ENCODE peak calls at places on chromosomes 11 and 22, in ten cellular contexts. One of them, this sample, is unnamed.

GRCh38 chr22:27110985-27111451 is 453.6 kb downstream of the MIAT start:
- DNase-seq in lower leg skin: no peak
- DNase-seq in Calu3: peak
- DNase-seq in nephron progenitor cell: no peak
- DNase-seq in AG10803: peak
- DNase-seq in uterus: no peak
- DNase-seq in testis: no peak
- DNase-seq in RWPE1: no peak
- DNase-seq in fibroblast of pulmonary artery: peak
- DNase-seq in CD8-positive, alpha-beta T cell: no peak
- DNase-seq in this sample: no peak

GRCh38 chr11:20161230-20161918 is 1.1 kb upstream of the DBX1 start:
- DNase-seq in lower leg skin: no peak
- DNase-seq in Calu3: no peak
- DNase-seq in nephron progenitor cell: peak
- DNase-seq in AG10803: no peak
- DNase-seq in uterus: no peak
- DNase-seq in testis: no peak
- DNase-seq in RWPE1: no peak
- DNase-seq in fibroblast of pulmonary artery: no peak
- DNase-seq in CD8-positive, alpha-beta T cell: no peak
- DNase-seq in this sample: no peak

GRCh38 chr11:103091024-103091423 is 936 bp downstream of the DCUN1D5 start:
- DNase-seq in lower leg skin: no peak
- DNase-seq in Calu3: no peak
- DNase-seq in nephron progenitor cell: no peak
- DNase-seq in AG10803: no peak
- DNase-seq in uterus: no peak
- DNase-seq in testis: no peak
- DNase-seq in RWPE1: peak
- DNase-seq in fibroblast of pulmonary artery: peak
- DNase-seq in CD8-positive, alpha-beta T cell: no peak
- DNase-seq in this sample: no peak

GRCh38 chr11:27719575-27719925 is 19.3 kb upstream of the BDNF start:
- DNase-seq in lower leg skin: no peak
- DNase-seq in Calu3: no peak
- DNase-seq in nephron progenitor cell: no peak
- DNase-seq in AG10803: no peak
- DNase-seq in uterus: no peak
- DNase-seq in testis: no peak
- DNase-seq in RWPE1: no peak
- DNase-seq in fibroblast of pulmonary artery: no peak
- DNase-seq in CD8-positive, alpha-beta T cell: no peak
- DNase-seq in this sample: no peak

GRCh38 chr11:63494936-63495335 is 4.0 kb upstream of the PLAAT5 start:
- DNase-seq in lower leg skin: no peak
- DNase-seq in Calu3: no peak
- DNase-seq in nephron progenitor cell: no peak
- DNase-seq in AG10803: no peak
- DNase-seq in uterus: no peak
- DNase-seq in testis: no peak
- DNase-seq in RWPE1: no peak
- DNase-seq in fibroblast of pulmonary artery: no peak
- DNase-seq in CD8-positive, alpha-beta T cell: no peak
- DNase-seq in this sample: no peak

GRCh38 chr11:83655996-83656395 is 369.8 kb upstream of the CCDC90B start:
- DNase-seq in lower leg skin: no peak
- DNase-seq in Calu3: no peak
- DNase-seq in nephron progenitor cell: no peak
- DNase-seq in AG10803: no peak
- DNase-seq in uterus: no peak
- DNase-seq in testis: no peak
- DNase-seq in RWPE1: no peak
- DNase-seq in fibroblast of pulmonary artery: no peak
- DNase-seq in CD8-positive, alpha-beta T cell: no peak
- DNase-seq in this sample: no peak

GRCh38 chr11:120793150-120793549 is 230.8 kb upstream of the TBCEL start:
- DNase-seq in lower leg skin: no peak
- DNase-seq in Calu3: no peak
- DNase-seq in nephron progenitor cell: no peak
- DNase-seq in AG10803: no peak
- DNase-seq in uterus: no peak
- DNase-seq in testis: no peak
- DNase-seq in RWPE1: no peak
- DNase-seq in fibroblast of pulmonary artery: no peak
- DNase-seq in CD8-positive, alpha-beta T cell: no peak
- DNase-seq in this sample: no peak

GRCh38 chr11:27864046-27865025 is 164.1 kb upstream of the BDNF start:
- DNase-seq in lower leg skin: no peak
- DNase-seq in Calu3: no peak
- DNase-seq in nephron progenitor cell: peak
- DNase-seq in AG10803: peak
- DNase-seq in uterus: no peak
- DNase-seq in testis: no peak
- DNase-seq in RWPE1: no peak
- DNase-seq in fibroblast of pulmonary artery: no peak
- DNase-seq in CD8-positive, alpha-beta T cell: no peak
- DNase-seq in this sample: no peak

GRCh38 chr11:45455536-45455935 is 169.4 kb upstream of the SYT13 start:
- DNase-seq in lower leg skin: no peak
- DNase-seq in Calu3: no peak
- DNase-seq in nephron progenitor cell: no peak
- DNase-seq in AG10803: peak
- DNase-seq in uterus: no peak
- DNase-seq in testis: no peak
- DNase-seq in RWPE1: no peak
- DNase-seq in fibroblast of pulmonary artery: peak
- DNase-seq in CD8-positive, alpha-beta T cell: no peak
- DNase-seq in this sample: no peak

GRCh38 chr11:2417856-2418705 is 17.5 kb downstream of the TSSC4 start:
- DNase-seq in lower leg skin: no peak
- DNase-seq in Calu3: no peak
- DNase-seq in nephron progenitor cell: no peak
- DNase-seq in AG10803: no peak
- DNase-seq in uterus: no peak
- DNase-seq in testis: no peak
- DNase-seq in RWPE1: no peak
- DNase-seq in fibroblast of pulmonary artery: no peak
- DNase-seq in CD8-positive, alpha-beta T cell: no peak
- DNase-seq in this sample: no peak
- TF ChIP-seq CTCF in lower leg skin: no peak
- TF ChIP-seq CTCF in Calu3: no peak
- TF ChIP-seq CTCF in nephron progenitor cell: no peak
- TF ChIP-seq CTCF in AG10803: no peak
- TF ChIP-seq CTCF in uterus: no peak
- TF ChIP-seq CTCF in testis: no peak
- TF ChIP-seq CTCF in RWPE1: no peak
- TF ChIP-seq CTCF in fibroblast of pulmonary artery: no peak
- TF ChIP-seq CTCF in CD8-positive, alpha-beta T cell: no peak
- TF ChIP-seq CTCF in this sample: no peak

DNA sequence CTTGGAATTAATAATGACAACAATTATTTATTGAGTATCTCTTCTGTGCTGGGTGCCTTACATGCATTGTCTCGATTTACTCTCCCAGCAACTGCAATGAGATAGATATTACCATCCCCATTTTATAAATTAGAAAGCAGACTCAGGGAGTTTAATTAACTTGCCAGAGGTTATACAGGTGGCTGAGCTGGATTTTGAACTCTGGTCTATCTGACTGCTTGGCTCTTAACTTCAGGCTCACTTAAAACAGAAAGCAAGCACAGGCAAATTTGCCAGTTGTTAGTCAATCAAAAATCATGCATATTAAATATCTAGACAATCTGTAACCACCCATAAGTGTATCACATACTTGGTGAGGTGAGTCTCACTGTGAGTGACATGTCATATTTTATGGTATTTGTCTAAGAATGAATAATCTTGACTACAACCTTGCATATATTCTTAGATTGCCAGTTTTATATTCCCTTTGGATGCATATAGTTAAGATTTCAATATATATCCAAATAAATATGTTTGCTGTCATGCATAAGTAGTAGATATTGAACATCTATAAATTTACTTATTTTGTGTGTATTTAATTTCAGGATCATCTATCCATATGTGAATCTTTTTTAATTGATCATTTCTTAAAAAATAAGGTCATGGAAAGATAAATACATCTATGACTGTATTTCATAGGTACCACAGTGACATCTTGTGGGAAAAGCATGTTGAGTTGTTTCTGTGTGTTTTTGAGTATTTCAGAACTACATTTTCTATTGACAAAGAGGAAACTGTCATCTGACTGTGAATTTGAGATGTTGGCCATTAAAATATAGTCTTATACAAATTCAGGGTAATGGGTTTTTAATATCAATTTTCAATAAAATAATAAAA is 112.0 kb upstream of the ARHGAP42 start:
- DNase-seq in lower leg skin: no peak
- DNase-seq in Calu3: no peak
- DNase-seq in nephron progenitor cell: no peak
- DNase-seq in AG10803: peak
- DNase-seq in uterus: no peak
- DNase-seq in testis: no peak
- DNase-seq in RWPE1: no peak
- DNase-seq in fibroblast of pulmonary artery: peak
- DNase-seq in CD8-positive, alpha-beta T cell: no peak
- DNase-seq in this sample: no peak
- TF ChIP-seq CTCF in lower leg skin: no peak
- TF ChIP-seq CTCF in Calu3: peak
- TF ChIP-seq CTCF in nephron progenitor cell: peak
- TF ChIP-seq CTCF in AG10803: peak
- TF ChIP-seq CTCF in uterus: peak
- TF ChIP-seq CTCF in testis: no peak
- TF ChIP-seq CTCF in RWPE1: peak
- TF ChIP-seq CTCF in fibroblast of pulmonary artery: peak
- TF ChIP-seq CTCF in CD8-positive, alpha-beta T cell: no peak
- TF ChIP-seq CTCF in this sample: peak

GRCh38 chr11:115623021-115623451 is 118.8 kb upstream of the CADM1 start:
- DNase-seq in lower leg skin: peak
- DNase-seq in Calu3: no peak
- DNase-seq in nephron progenitor cell: no peak
- DNase-seq in AG10803: peak
- DNase-seq in uterus: peak
- DNase-seq in testis: peak
- DNase-seq in RWPE1: peak
- DNase-seq in fibroblast of pulmonary artery: peak
- DNase-seq in CD8-positive, alpha-beta T cell: no peak
- DNase-seq in this sample: peak

GRCh38 chr11:115627071-115627470 is 122.9 kb upstream of the CADM1 start:
- DNase-seq in lower leg skin: no peak
- DNase-seq in Calu3: no peak
- DNase-seq in nephron progenitor cell: no peak
- DNase-seq in AG10803: no peak
- DNase-seq in uterus: no peak
- DNase-seq in testis: no peak
- DNase-seq in RWPE1: no peak
- DNase-seq in fibroblast of pulmonary artery: no peak
- DNase-seq in CD8-positive, alpha-beta T cell: no peak
- DNase-seq in this sample: no peak

GRCh38 chr11:115627666-115628460 is 123.6 kb upstream of the CADM1 start:
- DNase-seq in lower leg skin: no peak
- DNase-seq in Calu3: no peak
- DNase-seq in nephron progenitor cell: no peak
- DNase-seq in AG10803: no peak
- DNase-seq in uterus: no peak
- DNase-seq in testis: no peak
- DNase-seq in RWPE1: no peak
- DNase-seq in fibroblast of pulmonary artery: no peak
- DNase-seq in CD8-positive, alpha-beta T cell: no peak
- DNase-seq in this sample: no peak

GRCh38 chr11:115626414-115626813 is 122.2 kb upstream of the CADM1 start:
- DNase-seq in lower leg skin: no peak
- DNase-seq in Calu3: no peak
- DNase-seq in nephron progenitor cell: no peak
- DNase-seq in AG10803: no peak
- DNase-seq in uterus: no peak
- DNase-seq in testis: no peak
- DNase-seq in RWPE1: no peak
- DNase-seq in fibroblast of pulmonary artery: no peak
- DNase-seq in CD8-positive, alpha-beta T cell: no peak
- DNase-seq in this sample: no peak

GRCh38 chr11:115624065-115624464 is 119.8 kb upstream of the CADM1 start:
- DNase-seq in lower leg skin: no peak
- DNase-seq in Calu3: no peak
- DNase-seq in nephron progenitor cell: no peak
- DNase-seq in AG10803: no peak
- DNase-seq in uterus: no peak
- DNase-seq in testis: no peak
- DNase-seq in RWPE1: no peak
- DNase-seq in fibroblast of pulmonary artery: no peak
- DNase-seq in CD8-positive, alpha-beta T cell: no peak
- DNase-seq in this sample: no peak
- TF ChIP-seq CTCF in lower leg skin: no peak
- TF ChIP-seq CTCF in Calu3: no peak
- TF ChIP-seq CTCF in nephron progenitor cell: no peak
- TF ChIP-seq CTCF in AG10803: no peak
- TF ChIP-seq CTCF in uterus: no peak
- TF ChIP-seq CTCF in testis: no peak
- TF ChIP-seq CTCF in RWPE1: no peak
- TF ChIP-seq CTCF in fibroblast of pulmonary artery: no peak
- TF ChIP-seq CTCF in CD8-positive, alpha-beta T cell: no peak
- TF ChIP-seq CTCF in this sample: no peak

DNA sequence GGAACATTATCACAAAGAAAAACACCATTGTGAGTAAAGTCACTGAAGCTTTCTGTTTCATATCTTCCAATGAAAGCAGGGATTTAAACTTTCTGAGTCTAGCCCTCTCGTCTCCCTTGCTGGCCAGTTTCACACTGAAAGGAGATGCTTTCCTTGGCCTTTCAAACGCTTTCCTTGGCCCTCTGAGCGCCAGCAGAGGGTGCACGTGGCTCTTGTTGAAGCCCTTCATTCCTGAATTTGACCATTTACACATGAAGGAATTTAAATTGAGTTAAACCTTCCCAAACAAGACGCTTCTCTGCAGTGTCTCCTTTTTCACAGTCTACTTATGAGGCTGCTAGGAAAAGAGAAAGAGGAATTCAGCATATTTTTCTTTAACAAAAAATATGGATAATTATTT is 21.5 kb downstream of the NNMT start:
- DNase-seq in lower leg skin: no peak
- DNase-seq in Calu3: no peak
- DNase-seq in nephron progenitor cell: peak
- DNase-seq in AG10803: peak
- DNase-seq in uterus: peak
- DNase-seq in testis: peak
- DNase-seq in RWPE1: no peak
- DNase-seq in fibroblast of pulmonary artery: peak
- DNase-seq in CD8-positive, alpha-beta T cell: no peak
- DNase-seq in this sample: peak
- TF ChIP-seq CTCF in lower leg skin: no peak
- TF ChIP-seq CTCF in Calu3: no peak
- TF ChIP-seq CTCF in nephron progenitor cell: peak
- TF ChIP-seq CTCF in AG10803: peak
- TF ChIP-seq CTCF in uterus: peak
- TF ChIP-seq CTCF in testis: no peak
- TF ChIP-seq CTCF in RWPE1: peak
- TF ChIP-seq CTCF in fibroblast of pulmonary artery: peak
- TF ChIP-seq CTCF in CD8-positive, alpha-beta T cell: no peak
- TF ChIP-seq CTCF in this sample: peak

DNA sequence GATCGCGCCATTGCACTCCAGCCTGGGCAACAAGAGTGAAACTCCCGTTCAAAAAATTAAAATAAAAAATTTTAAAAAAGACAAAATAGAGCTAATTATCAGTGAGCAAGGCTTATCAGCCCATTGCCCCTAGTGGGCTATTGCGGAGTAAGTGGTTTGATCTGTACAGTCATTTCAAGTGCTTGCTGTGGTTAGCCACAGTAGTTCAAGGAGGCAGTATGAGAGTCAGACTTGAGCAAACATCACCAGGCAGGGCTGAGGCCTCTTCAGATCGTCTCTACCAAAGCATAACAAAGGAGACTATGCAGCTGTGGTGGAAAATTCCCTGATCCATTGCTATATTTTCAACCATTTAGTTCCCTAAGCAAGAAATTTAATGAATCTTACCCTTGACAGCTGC is 4.3 kb upstream of the SBF2 start:
- DNase-seq in lower leg skin: no peak
- DNase-seq in Calu3: no peak
- DNase-seq in nephron progenitor cell: no peak
- DNase-seq in AG10803: peak
- DNase-seq in uterus: no peak
- DNase-seq in testis: no peak
- DNase-seq in RWPE1: no peak
- DNase-seq in fibroblast of pulmonary artery: peak
- DNase-seq in CD8-positive, alpha-beta T cell: no peak
- DNase-seq in this sample: no peak
- TF ChIP-seq CTCF in lower leg skin: no peak
- TF ChIP-seq CTCF in Calu3: no peak
- TF ChIP-seq CTCF in nephron progenitor cell: no peak
- TF ChIP-seq CTCF in AG10803: peak
- TF ChIP-seq CTCF in uterus: no peak
- TF ChIP-seq CTCF in testis: no peak
- TF ChIP-seq CTCF in RWPE1: no peak
- TF ChIP-seq CTCF in fibroblast of pulmonary artery: peak
- TF ChIP-seq CTCF in CD8-positive, alpha-beta T cell: peak
- TF ChIP-seq CTCF in this sample: no peak